ENCODE peak calls at places on chromosomes 3 and 15, in ten cellular contexts. D is endothelial cell of umbilical vein, Q is A549, Y is uterus, A is transverse colon, O is stomach, K is ovary, C is right lobe of liver, H is GM12878, U is IMR-90. X is an unnamed sample.

GRCh38 chr15:77228831-77229230 is 157.9 kb upstream of the TSPAN3 start:
- DNase-seq in C (no peak), H (no peak), A (no peak), K (no peak), Y (no peak), U (no peak), Q (no peak), O (no peak), D (no peak), X (no peak)

GRCh38 chr3:182618981-182619591 is 174.2 kb upstream of the ATP11B start:
- DNase-seq in D (no peak), Y (no peak), Q (no peak), O (no peak), C (no peak), U (peak), H (no peak), K (no peak), A (no peak), X (no peak)

GRCh38 chr15:34154725-34155204 is 52.9 kb downstream of the PGBD4 start:
- DNase-seq in K (no peak), D (no peak), C (no peak), A (no peak), Q (peak), O (no peak), Y (no peak), U (peak), H (no peak), X (no peak)

GRCh38 chr3:134317106-134317947 is 56.9 kb downstream of the AMOTL2 start:
- DNase-seq in O (no peak), K (no peak), C (no peak), A (no peak), U (no peak), Y (no peak), Q (peak), H (no peak), D (no peak), X (no peak)

GRCh38 chr3:197478746-197479668 is 76.8 kb downstream of the BDH1 start:
- DNase-seq in O (no peak), H (no peak), D (no peak), U (no peak), Q (no peak), K (no peak), Y (no peak), C (peak), A (no peak), X (no peak)

GRCh38 chr3:190053919-190054672 is 66.6 kb downstream of the P3H2 start:
- DNase-seq in U (peak), Y (no peak), H (no peak), A (no peak), K (no peak), D (peak), O (no peak), Q (peak), C (no peak), X (no peak)

GRCh38 chr3:151604941-151605340 is 128.8 kb upstream of the AADACL2 start:
- DNase-seq in O (no peak), U (no peak), D (no peak), K (no peak), H (no peak), Q (no peak), Y (no peak), C (no peak), A (no peak), X (no peak)

GRCh38 chr3:172622916-172623700 is 87.8 kb downstream of the NCEH1 start:
- DNase-seq in K (no peak), Y (no peak), A (peak), C (no peak), O (peak), U (peak), Q (peak), D (peak), H (no peak), X (no peak)

GRCh38 chr3:169085827-169086226 is 577.7 kb downstream of the MECOM start:
- DNase-seq in Q (no peak), K (no peak), C (no peak), H (no peak), D (no peak), Y (no peak), U (peak), O (no peak), A (no peak), X (no peak)

GRCh38 chr3:182238141-182238540 is 526.4 kb downstream of the SOX2 start:
- DNase-seq in H (no peak), U (no peak), K (no peak), Q (no peak), A (no peak), C (no peak), Y (no peak), O (no peak), D (no peak), X (no peak)

GRCh38 chr3:31958721-31959152 is 22.3 kb downstream of the OSBPL10 start:
- DNase-seq in Y (no peak), D (no peak), U (no peak), A (no peak), C (no peak), K (no peak), Q (no peak), H (no peak), O (no peak), X (no peak)

GRCh38 chr3:184937611-184938010 is 125.6 kb downstream of the VPS8 start:
- DNase-seq in D (no peak), H (no peak), Q (no peak), K (no peak), A (no peak), U (no peak), Y (no peak), C (no peak), O (no peak), X (no peak)

GRCh38 chr15:50562735-50563640 is 16.5 kb upstream of the USP50 start:
- DNase-seq in U (peak), A (no peak), O (no peak), Q (no peak), C (no peak), Y (no peak), H (no peak), D (no peak), K (no peak), X (no peak)

GRCh38 chr3:7651213-7651612 is 790.3 kb downstream of the GRM7 start:
- DNase-seq in D (no peak), O (no peak), U (no peak), C (no peak), A (no peak), Y (no peak), K (no peak), H (no peak), Q (no peak), X (no peak)

GRCh38 chr3:17775073-17775472 is 32.6 kb upstream of the TBC1D5 start:
- DNase-seq in O (no peak), H (no peak), U (no peak), C (no peak), Y (no peak), Q (no peak), K (no peak), A (no peak), D (no peak), X (no peak)

GRCh38 chr3:32480596-32480995 is 22.1 kb downstream of the CMTM6 start:
- DNase-seq in A (no peak), K (no peak), Y (no peak), D (no peak), H (no peak), U (no peak), Q (no peak), O (no peak), C (no peak), X (no peak)

GRCh38 chr15:67065531-67066005 is at the start of gene SMAD3:
- DNase-seq in D (peak), Q (peak), Y (peak), U (peak), H (no peak), C (peak), K (peak), A (peak), O (peak), X (peak)

GRCh38 chr3:111690242-111690641 is 95.1 kb upstream of the ZBED2 start:
- DNase-seq in K (no peak), Q (no peak), D (no peak), H (no peak), O (no peak), C (no peak), Y (no peak), A (no peak), U (peak), X (no peak)

GRCh38 chr3:12195231-12195630 is 36.5 kb upstream of the TIMP4 start:
- DNase-seq in C (no peak), U (peak), K (no peak), Y (no peak), H (no peak), D (no peak), A (no peak), Q (no peak), O (no peak), X (no peak)

GRCh38 chr3:97884724-97885123 is 62.9 kb downstream of the CRYBG3 start:
- DNase-seq in C (no peak), O (no peak), U (no peak), Q (no peak), K (no peak), Y (no peak), A (no peak), D (no peak), H (no peak), X (no peak)

GRCh38 chr15:63439536-63440264 is 58.1 kb upstream of the CA12 start:
- DNase-seq in Q (no peak), C (no peak), A (no peak), O (no peak), K (no peak), U (peak), D (no peak), Y (no peak), H (no peak), X (no peak)

GRCh38 chr3:21544076-21544462 is 206.9 kb downstream of the ZNF385D start:
- DNase-seq in O (no peak), K (no peak), Q (no peak), Y (no peak), H (no peak), C (no peak), D (no peak), A (no peak), U (no peak), X (no peak)

GRCh38 chr15:40436116-40436891 is 4.4 kb upstream of the BAHD1 start:
- DNase-seq in C (no peak), U (no peak), Y (peak), H (no peak), Q (no peak), D (no peak), A (peak), O (no peak), K (peak), X (no peak)

GRCh38 chr3:185729335-185729715 is 95.5 kb downstream of the IGF2BP2 start:
- DNase-seq in O (no peak), A (no peak), H (no peak), U (peak), Y (no peak), D (peak), Q (peak), C (no peak), K (no peak), X (no peak)

GRCh38 chr3:16060945-16061344 is 113.5 kb upstream of the GALNT15 start:
- DNase-seq in O (no peak), D (no peak), H (no peak), K (peak), Y (peak), Q (peak), C (no peak), U (peak), A (no peak), X (no peak)

GRCh38 chr15:63531586-63531985 is 27.2 kb downstream of the USP3 start:
- DNase-seq in K (no peak), O (no peak), C (no peak), Q (no peak), H (no peak), U (no peak), A (no peak), D (no peak), Y (no peak), X (no peak)

GRCh38 chr15:28128036-28128435 is 28.9 kb upstream of the OCA2 start:
- DNase-seq in D (no peak), C (no peak), H (no peak), O (peak), K (no peak), U (no peak), Q (no peak), A (no peak), Y (no peak), X (no peak)

GRCh38 chr3:53658613-53659193 is 164.3 kb downstream of the CACNA1D start:
- DNase-seq in O (no peak), H (no peak), K (no peak), A (peak), Y (no peak), C (no peak), D (no peak), U (no peak), Q (no peak), X (no peak)

GRCh38 chr3:100972293-100972692 is 20.9 kb downstream of the ABI3BP start:
- DNase-seq in Q (no peak), C (no peak), O (no peak), U (no peak), A (no peak), H (no peak), Y (no peak), D (peak), K (no peak), X (no peak)

GRCh38 chr3:105823149-105823866 is 45.5 kb downstream of the CBLB start:
- DNase-seq in C (no peak), K (no peak), A (no peak), U (peak), O (no peak), Q (peak), Y (no peak), H (no peak), D (peak), X (no peak)

GRCh38 chr15:67025719-67026118 is 39.7 kb upstream of the SMAD3 start:
- DNase-seq in C (peak), Q (peak), A (peak), U (peak), Y (peak), H (no peak), O (no peak), D (peak), K (peak), X (no peak)

GRCh38 chr15:91202510-91202909 is 102.5 kb downstream of the SV2B start:
- DNase-seq in Y (no peak), H (no peak), O (no peak), D (no peak), Q (no peak), A (no peak), C (no peak), K (no peak), U (no peak), X (no peak)

GRCh38 chr3:45976191-45977091 is 19.2 kb downstream of the FYCO1 start:
- DNase-seq in U (no peak), Y (no peak), H (no peak), O (no peak), C (no peak), Q (no peak), K (no peak), A (no peak), D (peak), X (no peak)

GRCh38 chr3:152260026-152260425 is 8.7 kb upstream of the MBNL1 start:
- DNase-seq in H (no peak), C (no peak), Q (no peak), U (peak), K (no peak), Y (no peak), A (no peak), O (no peak), D (no peak), X (no peak)

GRCh38 chr15:40091861-40092415 is 16.7 kb downstream of the BMF start:
- DNase-seq in H (no peak), A (no peak), U (no peak), D (no peak), O (no peak), Y (peak), C (no peak), K (no peak), Q (no peak), X (no peak)

GRCh38 chr15:31478781-31479221 is 152.2 kb downstream of the KLF13 start:
- DNase-seq in A (peak), U (no peak), Y (no peak), O (peak), K (no peak), H (no peak), D (no peak), Q (no peak), C (peak), X (no peak)

GRCh38 chr15:70720228-70721016 is 42.9 kb downstream of the UACA start:
- DNase-seq in Y (no peak), D (no peak), O (no peak), C (no peak), A (no peak), K (no peak), H (no peak), U (no peak), Q (no peak), X (no peak)

DNA sequence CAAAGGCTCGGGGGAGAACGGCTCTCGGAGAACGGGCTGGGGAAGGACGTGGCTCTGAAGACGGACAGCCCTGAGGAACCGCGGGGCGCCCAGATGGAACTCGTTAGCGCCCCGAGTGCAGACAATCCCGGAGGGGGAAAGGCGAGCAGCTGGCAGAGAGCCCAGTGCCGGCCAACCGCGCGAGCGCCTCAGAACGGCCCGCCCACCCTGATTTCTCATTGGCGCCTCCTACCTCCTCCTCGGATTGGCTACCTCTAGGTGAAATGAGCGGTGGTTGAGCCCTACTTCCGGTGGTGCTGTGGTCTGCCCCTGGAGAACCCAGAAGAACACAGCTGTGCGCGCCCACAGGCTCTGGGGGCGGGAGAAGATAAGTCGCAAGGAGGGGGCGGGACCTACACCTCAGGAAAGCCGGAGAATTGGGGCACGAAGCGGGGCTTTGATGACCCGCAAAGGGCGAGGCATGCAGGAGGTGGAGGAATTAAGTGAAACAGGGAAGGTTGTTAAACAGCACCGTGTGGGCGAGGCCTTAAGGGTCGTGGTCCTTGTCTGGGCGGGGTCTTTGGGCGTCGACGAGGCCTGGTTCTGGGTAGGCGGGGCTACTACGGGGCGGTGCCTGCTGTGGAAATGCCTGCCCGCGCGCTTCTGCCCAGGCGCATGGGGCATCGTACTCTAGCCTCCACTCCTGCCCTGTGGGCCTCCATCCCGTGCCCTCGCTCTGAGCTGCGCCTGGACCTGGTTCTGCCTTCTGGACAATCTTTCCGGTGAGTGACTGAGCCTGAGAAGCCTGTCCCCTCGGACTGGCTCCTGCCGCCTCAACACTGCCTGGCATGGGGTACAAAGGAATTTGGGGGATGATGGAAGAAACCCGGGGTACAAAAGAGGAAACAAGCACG is at the start of gene OGG1:
- DNase-seq in K (peak), C (peak), Y (peak), D (peak), A (peak), H (peak), U (peak), Q (peak), O (peak), X (peak)
- TF ChIP-seq POLR2A in K (peak), C (peak), Y (peak), D (peak), A (peak), H (peak), U (peak), Q (peak), O (no peak), X (no peak)

GRCh38 chr3:194769020-194769643 is 83.4 kb downstream of the FAM43A start:
- DNase-seq in Y (peak), D (peak), H (peak), A (peak), U (peak), K (peak), Q (peak), C (peak), O (peak), X (peak)
- TF ChIP-seq POLR2A in Y (no peak), D (peak), H (peak), A (no peak), U (no peak), K (no peak), Q (peak), C (no peak), O (no peak), X (no peak)

GRCh38 chr3:132624790-132625189 is 27.7 kb downstream of the ACKR4 start:
- DNase-seq in Q (no peak), C (no peak), O (no peak), H (no peak), K (no peak), Y (no peak), A (no peak), D (no peak), U (no peak), X (no peak)
- TF ChIP-seq POLR2A in Q (no peak), C (no peak), O (no peak), H (no peak), K (no peak), Y (no peak), A (no peak), D (no peak), U (no peak), X (no peak)

GRCh38 chr3:52017467-52018065 is 21.9 kb upstream of the RPL29 start:
- DNase-seq in Q (no peak), H (no peak), C (no peak), O (no peak), U (no peak), A (no peak), Y (no peak), K (no peak), D (no peak), X (no peak)
- TF ChIP-seq POLR2A in Q (no peak), H (no peak), C (no peak), O (no peak), U (no peak), A (no peak), Y (no peak), K (no peak), D (no peak), X (no peak)

GRCh38 chr15:56366211-56366610 is 985 bp downstream of the TEX9 start:
- DNase-seq in D (no peak), A (no peak), H (no peak), Q (no peak), C (no peak), O (no peak), Y (no peak), K (no peak), U (no peak), X (no peak)

GRCh38 chr15:56369234-56369633 is 4.0 kb downstream of the TEX9 start:
- DNase-seq in Y (no peak), Q (no peak), H (no peak), A (no peak), O (no peak), K (no peak), C (no peak), U (no peak), D (no peak), X (no peak)

GRCh38 chr15:56361978-56362377 is 3.2 kb upstream of the TEX9 start:
- DNase-seq in H (no peak), C (no peak), A (no peak), U (no peak), Y (no peak), Q (no peak), D (no peak), K (no peak), O (no peak), X (no peak)

GRCh38 chr15:56367156-56367555 is 1.9 kb downstream of the TEX9 start:
- DNase-seq in Q (no peak), U (no peak), H (no peak), Y (no peak), A (no peak), K (no peak), O (no peak), D (no peak), C (no peak), X (no peak)

GRCh38 chr15:56365075-56365711 is at the start of gene TEX9:
- DNase-seq in Q (peak), C (peak), H (peak), D (peak), K (peak), U (peak), O (peak), Y (peak), A (peak), X (peak)
- TF ChIP-seq POLR2A in Q (peak), C (peak), H (peak), D (no peak), K (no peak), U (no peak), O (no peak), Y (peak), A (peak), X (peak)

GRCh38 chr3:175456496-175456895 is 597.4 kb downstream of the NAALADL2 start:
- DNase-seq in Q (no peak), K (no peak), H (no peak), C (no peak), Y (no peak), U (peak), D (no peak), O (no peak), A (no peak), X (no peak)
- TF ChIP-seq POLR2A in Q (no peak), K (no peak), H (no peak), C (no peak), Y (no peak), U (no peak), D (no peak), O (no peak), A (no peak), X (no peak)